ENCODE peak calls at places on chromosomes 5 and 9, in seven cellular contexts. One of them, this sample, is unnamed.

GRCh38 chr5:107578051-107578635 is 92.6 kb downstream of the EFNA5 start:
- DNase-seq in NAMALWA: no peak
- DNase-seq in hypothalamus: no peak
- DNase-seq in HTR-8/SVneo: no peak
- DNase-seq in fibroblast of mammary gland: no peak
- DNase-seq in AG08395: no peak
- DNase-seq in NCI-H1436: no peak
- DNase-seq in this sample: no peak

GRCh38 chr5:172666251-172666650 is 25.2 kb downstream of the NEURL1B start:
- DNase-seq in NAMALWA: no peak
- DNase-seq in NCI-H1436: no peak
- DNase-seq in HTR-8/SVneo: no peak
- DNase-seq in hypothalamus: no peak
- DNase-seq in fibroblast of mammary gland: peak; percentile 30
- DNase-seq in AG08395: no peak
- DNase-seq in this sample: no peak

GRCh38 chr5:16964821-16965220 is 28.7 kb upstream of the MYO10 start:
- DNase-seq in NCI-H1436: no peak
- DNase-seq in fibroblast of mammary gland: no peak
- DNase-seq in HTR-8/SVneo: peak; percentile 69
- DNase-seq in NAMALWA: no peak
- DNase-seq in hypothalamus: no peak
- DNase-seq in AG08395: no peak
- DNase-seq in this sample: peak; percentile 6

GRCh38 chr9:13587581-13587980 is 308.1 kb upstream of the MPDZ start:
- DNase-seq in HTR-8/SVneo: no peak
- DNase-seq in AG08395: no peak
- DNase-seq in NAMALWA: no peak
- DNase-seq in fibroblast of mammary gland: no peak
- DNase-seq in hypothalamus: no peak
- DNase-seq in NCI-H1436: no peak
- DNase-seq in this sample: no peak

GRCh38 chr5:41788800-41789395 is 81.3 kb downstream of the OXCT1 start:
- DNase-seq in hypothalamus: no peak
- DNase-seq in NAMALWA: no peak
- DNase-seq in HTR-8/SVneo: no peak
- DNase-seq in AG08395: no peak
- DNase-seq in fibroblast of mammary gland: peak; percentile 73
- DNase-seq in NCI-H1436: no peak
- DNase-seq in this sample: peak; percentile 42

GRCh38 chr5:176405656-176406435 is 10.5 kb downstream of the CLTB start:
- DNase-seq in NCI-H1436: no peak
- DNase-seq in hypothalamus: no peak
- DNase-seq in NAMALWA: no peak
- DNase-seq in AG08395: no peak
- DNase-seq in fibroblast of mammary gland: no peak
- DNase-seq in HTR-8/SVneo: no peak
- DNase-seq in this sample: no peak

GRCh38 chr5:147460380-147460779 is 49.5 kb downstream of the DPYSL3 start:
- DNase-seq in AG08395: no peak
- DNase-seq in fibroblast of mammary gland: no peak
- DNase-seq in HTR-8/SVneo: no peak
- DNase-seq in NCI-H1436: no peak
- DNase-seq in NAMALWA: no peak
- DNase-seq in hypothalamus: no peak
- DNase-seq in this sample: no peak

GRCh38 chr9:21591221-21592062 is 109.3 kb upstream of the IFNE start:
- DNase-seq in fibroblast of mammary gland: peak; percentile 99
- DNase-seq in NCI-H1436: no peak
- DNase-seq in HTR-8/SVneo: peak; percentile 55
- DNase-seq in NAMALWA: no peak
- DNase-seq in AG08395: peak; percentile 95
- DNase-seq in hypothalamus: no peak
- DNase-seq in this sample: peak; percentile 98

GRCh38 chr5:87113848-87114247 is 153.8 kb upstream of the RASA1 start:
- DNase-seq in AG08395: peak; percentile 66
- DNase-seq in NCI-H1436: no peak
- DNase-seq in hypothalamus: no peak
- DNase-seq in HTR-8/SVneo: peak; percentile 29
- DNase-seq in fibroblast of mammary gland: peak; percentile 79
- DNase-seq in NAMALWA: peak; percentile 7
- DNase-seq in this sample: peak; percentile 96

GRCh38 chr9:93659044-93659836 is 82.9 kb downstream of the PHF2 start:
- DNase-seq in NCI-H1436: no peak
- DNase-seq in AG08395: no peak
- DNase-seq in fibroblast of mammary gland: no peak
- DNase-seq in HTR-8/SVneo: no peak
- DNase-seq in hypothalamus: no peak
- DNase-seq in NAMALWA: no peak
- DNase-seq in this sample: no peak

GRCh38 chr9:134641173-134641985 is at the start of gene COL5A1:
- DNase-seq in fibroblast of mammary gland: peak; percentile 84
- DNase-seq in AG08395: peak; percentile 94
- DNase-seq in NCI-H1436: peak; percentile 64
- DNase-seq in hypothalamus: peak; percentile 20
- DNase-seq in NAMALWA: no peak
- DNase-seq in HTR-8/SVneo: peak; percentile 81
- DNase-seq in this sample: peak; percentile 95

GRCh38 chr5:143674469-143674786 is 137.5 kb upstream of the HMHB1 start:
- DNase-seq in HTR-8/SVneo: no peak
- DNase-seq in AG08395: no peak
- DNase-seq in hypothalamus: no peak
- DNase-seq in fibroblast of mammary gland: no peak
- DNase-seq in NAMALWA: no peak
- DNase-seq in NCI-H1436: no peak
- DNase-seq in this sample: no peak

GRCh38 chr9:135611142-135611874 is 28.0 kb downstream of the GLT6D1 start:
- DNase-seq in hypothalamus: no peak
- DNase-seq in HTR-8/SVneo: no peak
- DNase-seq in AG08395: no peak
- DNase-seq in fibroblast of mammary gland: no peak
- DNase-seq in NAMALWA: no peak
- DNase-seq in NCI-H1436: no peak
- DNase-seq in this sample: no peak

GRCh38 chr9:254516-254915 is 39.9 kb downstream of the DOCK8 start:
- DNase-seq in NCI-H1436: no peak
- DNase-seq in NAMALWA: no peak
- DNase-seq in HTR-8/SVneo: no peak
- DNase-seq in hypothalamus: no peak
- DNase-seq in fibroblast of mammary gland: no peak
- DNase-seq in AG08395: no peak
- DNase-seq in this sample: no peak

GRCh38 chr9:113657765-113658564 is 194.4 kb downstream of the RGS3 start:
- DNase-seq in NCI-H1436: peak; percentile 72
- DNase-seq in fibroblast of mammary gland: peak; percentile 85
- DNase-seq in HTR-8/SVneo: peak; percentile 79
- DNase-seq in NAMALWA: peak; percentile 81
- DNase-seq in AG08395: peak; percentile 92
- DNase-seq in hypothalamus: peak; percentile 45
- DNase-seq in this sample: peak; percentile 87

GRCh38 chr5:119789411-119790117 is 160.2 kb downstream of the FAM170A start:
- DNase-seq in AG08395: no peak
- DNase-seq in hypothalamus: no peak
- DNase-seq in NAMALWA: no peak
- DNase-seq in fibroblast of mammary gland: no peak
- DNase-seq in NCI-H1436: no peak
- DNase-seq in HTR-8/SVneo: no peak
- DNase-seq in this sample: no peak

GRCh38 chr5:1164696-1165630 is 36.4 kb upstream of the SLC6A19 start:
- DNase-seq in HTR-8/SVneo: no peak
- DNase-seq in NAMALWA: no peak
- DNase-seq in AG08395: no peak
- DNase-seq in NCI-H1436: no peak
- DNase-seq in fibroblast of mammary gland: no peak
- DNase-seq in hypothalamus: no peak
- DNase-seq in this sample: no peak

GRCh38 chr5:122653087-122654017 is 121.5 kb upstream of the SNX2 start:
- DNase-seq in hypothalamus: no peak
- DNase-seq in NCI-H1436: no peak
- DNase-seq in NAMALWA: no peak
- DNase-seq in fibroblast of mammary gland: peak; percentile 12
- DNase-seq in HTR-8/SVneo: no peak
- DNase-seq in AG08395: no peak
- DNase-seq in this sample: no peak

GRCh38 chr9:113957778-113958430 is 81.8 kb downstream of the ZNF618 start:
- DNase-seq in fibroblast of mammary gland: peak; percentile 92
- DNase-seq in hypothalamus: no peak
- DNase-seq in NAMALWA: no peak
- DNase-seq in AG08395: peak; percentile 90
- DNase-seq in NCI-H1436: no peak
- DNase-seq in HTR-8/SVneo: peak; percentile 75
- DNase-seq in this sample: peak; percentile 95

GRCh38 chr9:108184941-108185340 is 670.8 kb downstream of the ACTL7B start:
- DNase-seq in fibroblast of mammary gland: peak; percentile 36
- DNase-seq in NAMALWA: no peak
- DNase-seq in AG08395: peak; percentile 61
- DNase-seq in NCI-H1436: no peak
- DNase-seq in HTR-8/SVneo: peak; percentile 8
- DNase-seq in hypothalamus: no peak
- DNase-seq in this sample: peak; percentile 66

GRCh38 chr5:143738415-143739401 is 73.3 kb upstream of the HMHB1 start:
- DNase-seq in hypothalamus: no peak
- DNase-seq in NCI-H1436: no peak
- DNase-seq in AG08395: no peak
- DNase-seq in NAMALWA: no peak
- DNase-seq in HTR-8/SVneo: no peak
- DNase-seq in fibroblast of mammary gland: no peak
- DNase-seq in this sample: no peak

GRCh38 chr5:2276101-2276500 is 393.4 kb upstream of the IRX4 start:
- DNase-seq in NCI-H1436: no peak
- DNase-seq in fibroblast of mammary gland: no peak
- DNase-seq in AG08395: no peak
- DNase-seq in HTR-8/SVneo: no peak
- DNase-seq in hypothalamus: no peak
- DNase-seq in NAMALWA: no peak
- DNase-seq in this sample: no peak

GRCh38 chr5:50653946-50654345 is 12.5 kb upstream of the PARP8 start:
- DNase-seq in NCI-H1436: no peak
- DNase-seq in NAMALWA: peak; percentile 76
- DNase-seq in HTR-8/SVneo: no peak
- DNase-seq in AG08395: no peak
- DNase-seq in hypothalamus: no peak
- DNase-seq in fibroblast of mammary gland: no peak
- DNase-seq in this sample: no peak

GRCh38 chr5:178237431-178238312 is 5.1 kb upstream of the PHYKPL start:
- DNase-seq in NAMALWA: no peak
- DNase-seq in HTR-8/SVneo: no peak
- DNase-seq in fibroblast of mammary gland: peak; percentile 48
- DNase-seq in hypothalamus: no peak
- DNase-seq in AG08395: peak; percentile 88
- DNase-seq in NCI-H1436: no peak
- DNase-seq in this sample: peak; percentile 51

GRCh38 chr9:99576002-99576401 is 245.7 kb upstream of the NR4A3 start:
- DNase-seq in NAMALWA: no peak
- DNase-seq in NCI-H1436: no peak
- DNase-seq in HTR-8/SVneo: no peak
- DNase-seq in hypothalamus: no peak
- DNase-seq in fibroblast of mammary gland: no peak
- DNase-seq in AG08395: no peak
- DNase-seq in this sample: no peak

GRCh38 chr5:138793481-138794010 is 40.3 kb downstream of the CTNNA1 start:
- DNase-seq in NCI-H1436: no peak
- DNase-seq in hypothalamus: no peak
- DNase-seq in fibroblast of mammary gland: no peak
- DNase-seq in HTR-8/SVneo: no peak
- DNase-seq in AG08395: no peak
- DNase-seq in NAMALWA: no peak
- DNase-seq in this sample: no peak